ENCODE peak calls at places on chromosomes 4 and X, in five cellular contexts. N, V, B, K and A are unnamed samples.

GRCh38 chr4:66927937-66928336 is 617.4 kb downstream of the CENPC start:
- DNase-seq in V (no peak), B (no peak), N (no peak), K (no peak), A (no peak)

GRCh38 chr4:79288185-79288584 is 37.7 kb downstream of the NAA11 start:
- DNase-seq in B (no peak), K (no peak), V (no peak), N (no peak), A (no peak)

GRCh38 chr4:53863163-53863562 is 201.2 kb downstream of the CHIC2 start:
- DNase-seq in B (no peak), N (peak), K (no peak), V (no peak), A (no peak)

GRCh38 chr4:87090305-87090704 is 130.1 kb downstream of the KLHL8 start:
- DNase-seq in B (no peak), N (no peak), K (no peak), V (no peak), A (no peak)

GRCh38 chr4:173318648-173319211 is 15.4 kb downstream of the HMGB2 start:
- DNase-seq in B (no peak), K (no peak), N (peak), V (no peak), A (no peak)

GRCh38 chr4:22473268-22473667 is 42.6 kb downstream of the ADGRA3 start:
- DNase-seq in B (no peak), K (no peak), V (no peak), N (peak), A (peak)

GRCh38 chr4:84971319-84971932 is 4.9 kb upstream of the WDFY3 start:
- DNase-seq in V (no peak), K (no peak), N (peak), B (no peak), A (no peak)

GRCh38 chrX:1164322-1165288 is 47.8 kb downstream of the CRLF2 start:
- DNase-seq in K (no peak), V (no peak), N (peak), B (peak), A (peak)

GRCh38 chr4:127586922-127587571 is 45.7 kb upstream of the INTU start:
- DNase-seq in B (peak), N (peak), V (no peak), K (no peak), A (peak)

GRCh38 chr4:59608466-59608865 is 1591.7 kb upstream of the ADGRL3 start:
- DNase-seq in K (no peak), V (no peak), B (no peak), N (peak), A (no peak)

GRCh38 chr4:184462724-184463123 is 11.6 kb downstream of the IRF2 start:
- DNase-seq in V (no peak), K (no peak), B (no peak), N (no peak), A (no peak)

GRCh38 chrX:3713225-3713936 is at the start of gene PRKX:
- DNase-seq in K (peak), N (peak), B (peak), V (peak), A (peak)

GRCh38 chr4:29309050-29309449 is 1411.1 kb upstream of the PCDH7 start:
- DNase-seq in K (no peak), B (no peak), N (peak), V (no peak), A (no peak)

GRCh38 chrX:119075271-119075670 is 2.5 kb downstream of the CT47C1 start:
- DNase-seq in V (no peak), K (no peak), N (no peak), B (no peak), A (no peak)

GRCh38 chr4:25031077-25031606 is 396 bp upstream of the LGI2 start:
- DNase-seq in K (no peak), V (no peak), N (peak), B (peak), A (no peak)

GRCh38 chr4:48596336-48596735 is 106.3 kb downstream of the ZAR1 start:
- DNase-seq in V (no peak), N (peak), B (no peak), K (no peak), A (no peak)

GRCh38 chr4:148704291-148704690 is 262.1 kb upstream of the NR3C2 start:
- DNase-seq in K (no peak), B (no peak), V (no peak), N (peak), A (no peak)
- TF ChIP-seq CTCF in K (no peak), B (no peak), V (no peak), N (peak), A (no peak)

GRCh38 chr4:153205028-153205648 is 895 bp downstream of the TRIM2 start:
- DNase-seq in K (no peak), B (peak), N (no peak), V (no peak), A (peak)
- TF ChIP-seq CTCF in K (peak), B (peak), N (no peak), V (no peak), A (no peak)

GRCh38 chr4:122046255-122046654 is 94.4 kb upstream of the TRPC3 start:
- DNase-seq in K (no peak), V (no peak), N (no peak), B (no peak), A (no peak)
- TF ChIP-seq CTCF in K (no peak), V (no peak), N (no peak), B (no peak), A (no peak)

DNA sequence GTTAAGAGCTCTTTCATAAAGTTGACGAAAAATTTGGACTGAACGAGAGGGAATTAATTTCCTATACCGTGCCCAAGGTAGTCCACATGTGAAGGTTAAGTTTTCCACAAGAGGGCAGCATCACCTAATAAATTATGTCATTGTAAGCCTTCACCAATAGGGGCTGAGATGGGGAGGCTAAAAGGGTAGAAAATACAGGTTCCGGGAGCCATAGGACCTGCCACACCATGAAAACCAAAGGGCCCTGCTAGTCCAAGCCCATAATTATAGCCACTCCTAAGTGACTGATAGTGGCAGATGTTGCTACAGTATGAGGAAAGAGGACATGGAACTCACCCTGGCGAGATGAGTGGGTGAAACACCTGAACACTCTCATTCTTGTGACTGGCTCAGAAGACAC is 122.2 kb downstream of the SHROOM4 start:
- DNase-seq in K (no peak), N (peak), V (no peak), B (peak), A (peak)
- TF ChIP-seq CTCF in K (peak), N (peak), V (peak), B (peak), A (peak)